ENCODE peak calls at places on chromosome 1, in five cellular contexts. J is fibroblast of the conjunctiva, R is H7, A is neural progenitor cell, G is WTC11. Y is an unnamed sample.

GRCh38 chr1:216560527-216560926 is 137.3 kb upstream of the USH2A start:
- DNase-seq in G (no peak), R (no peak), J (no peak), A (no peak), Y (no peak)

GRCh38 chr1:229952670-229953520 is 114.1 kb upstream of the GALNT2 start:
- DNase-seq in R (no peak), J (no peak), A (no peak), G (no peak), Y (no peak)

GRCh38 chr1:41663671-41664400 is 179.4 kb upstream of the EDN2 start:
- DNase-seq in J (no peak), G (no peak), A (no peak), R (no peak), Y (no peak)

GRCh38 chr1:31763671-31764306 is 351 bp downstream of the ADGRB2 start:
- DNase-seq in R (peak; percentile 79), G (no peak), J (no peak), A (peak; percentile 38), Y (no peak)

GRCh38 chr1:38009088-38009840 is 3.3 kb upstream of the UTP11 start:
- DNase-seq in R (peak; percentile 41), J (no peak), G (peak; percentile 15), A (peak; percentile 39), Y (no peak)

GRCh38 chr1:10900265-10900651 is 103.8 kb upstream of the CASZ1 start:
- DNase-seq in J (no peak), G (no peak), A (no peak), R (peak; percentile 76), Y (no peak)

GRCh38 chr1:17162941-17163340 is 42.0 kb upstream of the PADI1 start:
- DNase-seq in G (no peak), J (no peak), R (no peak), A (no peak), Y (no peak)

GRCh38 chr1:235734335-235734734 is 84.8 kb upstream of the GNG4 start:
- DNase-seq in A (no peak), J (no peak), R (no peak), G (no peak), Y (no peak)